ENCODE peak calls at places on chromosomes 12 and 14, in seven cellular contexts. R, B, M, Y, J, W and D are unnamed samples.

GRCh38 chr12:116302200-116303075 is 24.9 kb upstream of the MED13L start:
- ATAC-seq in R (no peak), B (no peak), M (no peak), Y (no peak), J (no peak), W (no peak), D (no peak)

GRCh38 chr14:69049675-69050074 is 70.6 kb upstream of the ACTN1 start:
- ATAC-seq in R (no peak), B (peak; percentile 63), M (no peak), Y (no peak), J (no peak), W (peak; percentile 63), D (no peak)

GRCh38 chr14:99754141-99755067 is 38.8 kb upstream of the EML1 start:
- ATAC-seq in R (no peak), B (no peak), M (no peak), Y (no peak), J (no peak), W (no peak), D (peak; percentile 17)

GRCh38 chr12:109134186-109134917 is 18.0 kb downstream of the ACACB start:
- ATAC-seq in R (peak; percentile 83), B (peak; percentile 67), M (no peak), Y (peak; percentile 45), J (peak; percentile 39), W (peak; percentile 43), D (no peak)

GRCh38 chr12:115023279-115023678 is 339.3 kb upstream of the TBX3 start:
- ATAC-seq in R (no peak), B (no peak), M (no peak), Y (no peak), J (no peak), W (no peak), D (no peak)

GRCh38 chr12:116376354-116377193 is 99.1 kb upstream of the MED13L start:
- ATAC-seq in R (no peak), B (peak; percentile 82), M (no peak), Y (no peak), J (no peak), W (no peak), D (no peak)

GRCh38 chr12:132479291-132479690 is 10.7 kb upstream of the FBRSL1 start:
- ATAC-seq in R (no peak), B (no peak), M (no peak), Y (no peak), J (no peak), W (no peak), D (no peak)

GRCh38 chr12:66092559-66093269 is 37.8 kb downstream of the LLPH start:
- ATAC-seq in R (no peak), B (peak; percentile 39), M (no peak), Y (no peak), J (no peak), W (peak; percentile 48), D (peak; percentile 54)

GRCh38 chr12:124952295-124952694 is 36.6 kb downstream of the DHX37 start:
- ATAC-seq in R (no peak), B (no peak), M (no peak), Y (no peak), J (no peak), W (no peak), D (no peak)